ENCODE peak calls at places on chromosomes 13 and 19, in four cellular contexts. V, E, L and K are unnamed samples.

GRCh38 chr19:2273356-2274184 is 8.4 kb downstream of the PEAK3 start:
- DNase-seq in E (no peak), V (peak), L (peak), K (peak)

GRCh38 chr13:32548837-32549236 is 10.2 kb upstream of the N4BP2L2 start:
- DNase-seq in V (no peak), E (no peak), L (peak), K (no peak)

GRCh38 chr13:55244991-55245644 is 1895.6 kb upstream of the PRR20A start:
- DNase-seq in E (no peak), V (no peak), L (no peak), K (no peak)

GRCh38 chr13:110561335-110562033 is at the start of gene RAB20:
- DNase-seq in E (no peak), L (peak), V (peak), K (peak)

GRCh38 chr19:11191934-11192333 is 5.4 kb downstream of the KANK2 start:
- DNase-seq in V (no peak), L (no peak), E (no peak), K (no peak)

GRCh38 chr13:28448959-28449358 is 46.0 kb downstream of the FLT1 start:
- DNase-seq in V (no peak), L (no peak), E (no peak), K (no peak)

GRCh38 chr19:8526345-8527062 is 12.5 kb upstream of the ZNF414 start:
- DNase-seq in V (no peak), L (peak), E (peak), K (peak)

GRCh38 chr13:107576430-107576829 is 638.9 kb downstream of the LIG4 start:
- DNase-seq in L (peak), V (no peak), E (no peak), K (peak)

GRCh38 chr13:44368062-44368591 is 5.5 kb upstream of the SERP2 start:
- DNase-seq in V (no peak), L (peak), E (no peak), K (no peak)

GRCh38 chr13:21458816-21459701 is at the start of gene ZDHHC20:
- DNase-seq in L (peak), E (peak), V (peak), K (peak)